ENCODE peak calls at places on chromosomes 5 and 9, in seven cellular contexts. C is IMR-90, M is ovary, H is OCI-LY7, Y is Karpas-422, D is breast epithelium, Z is MM.1S. F is an unnamed sample.

GRCh38 chr5:158162479-158162878 is 303.5 kb upstream of the CLINT1 start:
- DNase-seq in C (no peak), M (no peak), H (no peak), Y (no peak), D (no peak), Z (no peak), F (no peak)

GRCh38 chr9:86396412-86396811 is 42.2 kb upstream of the TUT7 start:
- DNase-seq in C (no peak), M (no peak), H (no peak), Y (no peak), D (no peak), Z (no peak), F (no peak)

GRCh38 chr5:153079396-153079795 is 411.1 kb upstream of the GRIA1 start:
- DNase-seq in C (no peak), M (no peak), H (no peak), Y (no peak), D (no peak), Z (no peak), F (no peak)

GRCh38 chr5:51172853-51173635 is 210.2 kb upstream of the ISL1 start:
- DNase-seq in C (no peak), M (no peak), H (no peak), Y (no peak), D (no peak), Z (no peak), F (no peak)

GRCh38 chr9:129422032-129422842 is 198.7 kb downstream of the C9orf50 start:
- DNase-seq in C (no peak), M (peak; percentile 38), H (no peak), Y (no peak), D (no peak), Z (no peak), F (no peak)

GRCh38 chr5:178644826-178645545 is 18.1 kb upstream of the CLK4 start:
- DNase-seq in C (no peak), M (no peak), H (no peak), Y (no peak), D (no peak), Z (no peak), F (peak; percentile 18)

GRCh38 chr5:140221697-140222223 is 46.8 kb downstream of the CYSTM1 start:
- DNase-seq in C (peak; percentile 93), M (no peak), H (no peak), Y (no peak), D (no peak), Z (peak; percentile 41), F (no peak)

GRCh38 chr5:134554319-134555222 is 29.1 kb downstream of the JADE2 start:
- DNase-seq in C (peak; percentile 82), M (peak; percentile 64), H (peak; percentile 60), Y (peak; percentile 67), D (no peak), Z (no peak), F (no peak)

GRCh38 chr5:75909223-75909622 is 174.0 kb upstream of the SV2C start:
- DNase-seq in C (no peak), M (no peak), H (no peak), Y (no peak), D (no peak), Z (no peak), F (no peak)

GRCh38 chr9:81565609-81566008 is 123.7 kb downstream of the TLE1 start:
- DNase-seq in C (no peak), M (no peak), H (no peak), Y (no peak), D (no peak), Z (no peak), F (no peak)

GRCh38 chr5:116938488-116938887 is 363.9 kb upstream of the SEMA6A start:
- DNase-seq in C (no peak), M (no peak), H (no peak), Y (no peak), D (no peak), Z (no peak), F (peak; percentile 81)

GRCh38 chr5:133775584-133776304 is 163.4 kb upstream of the FSTL4 start:
- DNase-seq in C (no peak), M (no peak), H (no peak), Y (no peak), D (no peak), Z (no peak), F (no peak)

GRCh38 chr5:179238628-179238970 is 106.7 kb downstream of the ADAMTS2 start:
- DNase-seq in C (no peak), M (no peak), H (no peak), Y (no peak), D (no peak), Z (no peak), F (no peak)

GRCh38 chr9:4197548-4197947 is 102.3 kb downstream of the GLIS3 start:
- DNase-seq in C (no peak), M (no peak), H (peak; percentile 15), Y (peak; percentile 74), D (no peak), Z (peak; percentile 25), F (no peak)

GRCh38 chr5:82881571-82882200 is 195.5 kb downstream of the TMEM167A start:
- DNase-seq in C (no peak), M (no peak), H (no peak), Y (no peak), D (no peak), Z (peak; percentile 44), F (no peak)

GRCh38 chr5:179620703-179621350 is 2.6 kb downstream of the HNRNPH1 start:
- DNase-seq in C (no peak), M (no peak), H (no peak), Y (peak; percentile 39), D (no peak), Z (no peak), F (no peak)

GRCh38 chr5:122101636-122102285 is 23.7 kb upstream of the LOX start:
- DNase-seq in C (peak; percentile 79), M (no peak), H (peak; percentile 48), Y (peak; percentile 80), D (no peak), Z (peak; percentile 73), F (no peak)

GRCh38 chr9:89171693-89172092 is 6.9 kb downstream of the SHC3 start:
- DNase-seq in C (no peak), M (no peak), H (no peak), Y (peak; percentile 46), D (no peak), Z (no peak), F (no peak)

GRCh38 chr9:105064248-105065118 is 136.5 kb upstream of the ABCA1 start:
- DNase-seq in C (peak; percentile 97), M (peak; percentile 89), H (peak; percentile 29), Y (no peak), D (peak; percentile 86), Z (no peak), F (peak; percentile 95)

GRCh38 chr9:96874947-96875459 is 20.7 kb upstream of the ZNF782 start:
- DNase-seq in C (peak; percentile 59), M (no peak), H (peak; percentile 70), Y (no peak), D (peak; percentile 71), Z (peak; percentile 71), F (no peak)

GRCh38 chr9:123710299-123710698 is 219.6 kb downstream of the DENND1A start:
- DNase-seq in C (peak; percentile 95), M (no peak), H (no peak), Y (no peak), D (no peak), Z (no peak), F (no peak)

GRCh38 chr5:90873033-90873517 is 314.5 kb downstream of the ADGRV1 start:
- DNase-seq in C (no peak), M (peak; percentile 33), H (no peak), Y (no peak), D (no peak), Z (no peak), F (no peak)

GRCh38 chr5:141388661-141389060 is 1.2 kb downstream of the PCDHGB4 start:
- DNase-seq in C (no peak), M (no peak), H (no peak), Y (no peak), D (no peak), Z (no peak), F (no peak)
- H3K9me3 ChIP-seq in C (peaks cover 50% of the 10 kb centered on the region), M (peaks cover 19% of the 10 kb centered on the region), H (no peaks in the 10 kb centered on the region), Y (peaks cover 24% of the 10 kb centered on the region), D (peaks cover 80% of the 10 kb centered on the region), Z (no peaks in the 10 kb centered on the region), F (peaks cover 9% of the 10 kb centered on the region)

GRCh38 chr9:21522348-21522747 is 40.2 kb upstream of the IFNE start:
- DNase-seq in C (no peak), M (no peak), H (no peak), Y (no peak), D (no peak), Z (no peak), F (no peak)
- H3K9me3 ChIP-seq in C (no peaks in the 10 kb centered on the region), M (no peaks in the 10 kb centered on the region), H (no peaks in the 10 kb centered on the region), Y (no peaks in the 10 kb centered on the region), D (no peaks in the 10 kb centered on the region), Z (no peaks in the 10 kb centered on the region), F (no peaks in the 10 kb centered on the region)

GRCh38 chr5:110221036-110221435 is 505.4 kb downstream of the TMEM232 start:
- DNase-seq in C (no peak), M (no peak), H (no peak), Y (no peak), D (no peak), Z (no peak), F (no peak)

GRCh38 chr5:110224050-110224449 is 502.4 kb downstream of the TMEM232 start:
- DNase-seq in C (no peak), M (no peak), H (no peak), Y (no peak), D (no peak), Z (no peak), F (no peak)

GRCh38 chr5:110218994-110219393 is 507.5 kb downstream of the TMEM232 start:
- DNase-seq in C (no peak), M (no peak), H (no peak), Y (no peak), D (no peak), Z (peak; percentile 9), F (no peak)

DNA sequence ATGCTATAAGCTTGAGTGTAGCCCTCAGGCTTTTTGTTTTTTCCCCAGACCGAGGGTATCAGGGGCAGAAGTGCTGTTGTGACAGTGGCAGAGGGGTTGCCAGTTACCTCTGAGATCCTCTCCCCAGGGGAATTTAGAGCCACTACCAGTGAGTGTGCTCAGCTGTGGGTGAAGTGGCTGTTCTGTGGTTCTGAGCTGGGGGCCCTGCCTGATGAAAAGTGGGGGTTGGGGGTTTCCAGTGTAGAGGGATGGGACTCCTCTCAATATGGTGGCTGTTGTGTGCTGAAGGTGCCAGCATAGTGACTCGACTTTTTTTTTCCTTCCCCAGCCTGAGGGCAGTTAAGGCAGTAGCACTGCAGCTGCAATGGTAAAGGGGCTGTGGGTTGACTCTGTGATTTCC is 506.7 kb downstream of the TMEM232 start:
- DNase-seq in C (no peak), M (no peak), H (no peak), Y (no peak), D (no peak), Z (no peak), F (no peak)
- H3K9me3 ChIP-seq in C (peaks cover 29% of the 10 kb centered on the region), M (no peaks in the 10 kb centered on the region), H (no peaks in the 10 kb centered on the region), Y (peaks cover 18% of the 10 kb centered on the region), D (peaks cover 27% of the 10 kb centered on the region), Z (no peaks in the 10 kb centered on the region), F (no peaks in the 10 kb centered on the region)

DNA sequence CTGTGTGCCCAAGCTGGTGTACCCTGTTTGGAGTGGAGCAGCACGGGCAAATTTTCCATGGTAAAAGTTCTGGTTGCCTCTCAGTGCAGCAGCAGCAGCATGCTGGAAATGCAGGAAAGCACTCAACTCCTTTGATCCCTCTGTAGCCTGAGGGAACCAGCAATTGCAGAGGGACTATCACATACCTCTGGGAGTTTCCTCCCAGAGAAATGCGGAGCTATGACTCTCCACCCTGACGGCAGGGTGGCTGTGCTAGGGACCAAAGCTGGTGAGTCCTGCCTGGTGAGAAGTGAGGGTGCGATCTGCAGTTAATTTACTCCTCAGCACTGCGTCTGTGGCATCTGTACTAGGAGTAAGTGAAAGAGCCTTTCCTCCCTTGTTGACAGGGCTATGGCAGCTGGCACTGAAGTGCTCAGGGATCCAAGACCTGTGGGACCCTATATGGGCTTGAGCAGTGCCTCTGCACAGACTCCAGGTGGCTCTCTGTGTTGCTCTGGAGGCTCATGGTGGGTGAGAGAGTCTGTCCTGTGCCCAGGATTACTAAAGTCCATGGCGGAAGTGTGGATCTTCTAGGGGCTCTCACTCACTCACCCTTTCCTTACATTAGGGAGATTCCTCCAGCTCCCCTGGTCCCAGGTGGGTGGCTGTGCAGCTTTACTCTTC is 601.2 kb upstream of the TYRP1 start:
- DNase-seq in C (no peak), M (no peak), H (no peak), Y (no peak), D (no peak), Z (no peak), F (no peak)
- H3K9me3 ChIP-seq in C (peaks cover 19% of the 10 kb centered on the region), M (no peaks in the 10 kb centered on the region), H (no peaks in the 10 kb centered on the region), Y (peaks cover 42% of the 10 kb centered on the region), D (no peaks in the 10 kb centered on the region), Z (no peaks in the 10 kb centered on the region), F (no peaks in the 10 kb centered on the region)